ENCODE peak calls at places on chromosomes 2 and 18, in ten cellular contexts. E is fibroblast of villous mesenchyme, K is foreskin fibroblast, R is left ventricle myocardium superior, U is naive B cell, W is memory B cell, P is dorsolateral prefrontal cortex, G is IMR-90, F is HT1080, X is AG09319. B is an unnamed sample.

GRCh38 chr2:33377048-33377447 is 99.4 kb upstream of the RASGRP3 start:
- DNase-seq in K (no peak), U (no peak), P (no peak), W (no peak), F (no peak), R (peak; percentile 46), E (peak; percentile 42), G (no peak), X (no peak), B (no peak)

GRCh38 chr2:74051504-74051903 is 66.8 kb downstream of the TET3 start:
- DNase-seq in F (no peak), U (no peak), P (no peak), X (no peak), G (no peak), W (no peak), K (no peak), R (no peak), E (peak; percentile 36), B (no peak)

GRCh38 chr2:19854596-19855235 is 47.1 kb downstream of the TTC32 start:
- DNase-seq in K (no peak), E (no peak), W (no peak), P (no peak), F (no peak), U (no peak), X (no peak), R (no peak), G (no peak), B (no peak)

GRCh38 chr2:182980115-182980514 is 58.1 kb downstream of the NCKAP1 start:
- DNase-seq in P (no peak), X (peak; percentile 3), U (peak; percentile 33), F (peak; percentile 42), G (peak; percentile 62), R (no peak), K (peak; percentile 5), W (peak; percentile 4), E (peak; percentile 61), B (no peak)

GRCh38 chr2:68971591-68972231 is 2.7 kb upstream of the GKN1 start:
- DNase-seq in W (no peak), K (peak; percentile 92), R (no peak), U (no peak), E (peak; percentile 96), F (peak; percentile 99), X (peak; percentile 37), P (no peak), G (peak; percentile 95), B (no peak)

GRCh38 chr18:55695091-55695490 is 107.1 kb upstream of the TCF4 start:
- DNase-seq in K (no peak), X (no peak), W (no peak), G (no peak), E (no peak), P (no peak), U (no peak), F (no peak), R (no peak), B (no peak)

GRCh38 chr18:8424917-8425725 is 184.1 kb upstream of the RAB12 start:
- DNase-seq in G (peak; percentile 75), X (peak; percentile 16), P (no peak), E (peak; percentile 34), R (no peak), K (peak; percentile 80), W (no peak), F (peak; percentile 94), U (no peak), B (no peak)

GRCh38 chr2:28750316-28751101 is 1.1 kb upstream of the PPP1CB start:
- DNase-seq in P (no peak), R (no peak), X (no peak), K (peak; percentile 25), G (peak; percentile 50), U (no peak), W (peak; percentile 5), F (peak; percentile 29), E (peak; percentile 59), B (no peak)

GRCh38 chr2:10790228-10790973 is 22.2 kb downstream of the PDIA6 start:
- DNase-seq in P (no peak), E (peak; percentile 10), K (no peak), G (no peak), F (no peak), R (no peak), W (no peak), U (no peak), X (no peak), B (no peak)

GRCh38 chr2:223760838-223761502 is 76.4 kb downstream of the AP1S3 start:
- DNase-seq in E (peak; percentile 74), R (no peak), X (peak; percentile 19), W (no peak), G (peak; percentile 89), P (no peak), K (peak; percentile 87), U (no peak), F (peak; percentile 96), B (peak; percentile 6)

GRCh38 chr2:233464056-233464455 is 102.5 kb downstream of the USP40 start:
- DNase-seq in F (no peak), U (no peak), X (no peak), P (no peak), K (no peak), E (no peak), W (no peak), G (no peak), R (no peak), B (no peak)

GRCh38 chr2:27776097-27776496 is 4.6 kb downstream of the MRPL33 start:
- DNase-seq in U (no peak), X (no peak), F (no peak), W (no peak), E (peak; percentile 42), R (peak; percentile 60), K (peak; percentile 89), P (peak; percentile 15), G (peak; percentile 53), B (no peak)

GRCh38 chr2:229974271-229974670 is 52.0 kb downstream of the FBXO36 start:
- DNase-seq in X (peak; percentile 75), K (peak; percentile 53), G (peak; percentile 78), P (no peak), W (no peak), R (peak; percentile 35), E (peak; percentile 73), U (no peak), F (no peak), B (no peak)

GRCh38 chr2:694174-694573 is 17.0 kb upstream of the TMEM18 start:
- DNase-seq in G (peak; percentile 77), P (no peak), K (peak; percentile 34), E (peak; percentile 87), R (no peak), W (no peak), X (no peak), U (no peak), F (no peak), B (no peak)

B was measured in activated T-cell treated with anti-CD3 and anti-CD28 coated beads for 1 hour.